ENCODE peak calls at places on chromosomes 4 and X, in seven cellular contexts. One of them, this sample, is unnamed.

GRCh38 chrX:125090046-125090445 is 229.6 kb upstream of the TEX13C start:
- DNase-seq in T-helper 9 cell: no peak
- DNase-seq in iPS DF 6.9: no peak
- DNase-seq in aorta: no peak
- DNase-seq in iris pigment epithelial cell: peak; percentile 0
- DNase-seq in transverse colon: no peak
- DNase-seq in endothelial cell: no peak
- DNase-seq in this sample: no peak

GRCh38 chr4:184383497-184384055 is 90.8 kb downstream of the IRF2 start:
- DNase-seq in T-helper 9 cell: no peak
- DNase-seq in iPS DF 6.9: no peak
- DNase-seq in aorta: no peak
- DNase-seq in iris pigment epithelial cell: peak; percentile 96
- DNase-seq in transverse colon: peak; percentile 32
- DNase-seq in endothelial cell: no peak
- DNase-seq in this sample: peak; percentile 45

GRCh38 chrX:111387470-111387869 is 24.5 kb downstream of the DCX start:
- DNase-seq in T-helper 9 cell: no peak
- DNase-seq in iPS DF 6.9: no peak
- DNase-seq in aorta: no peak
- DNase-seq in iris pigment epithelial cell: no peak
- DNase-seq in transverse colon: no peak
- DNase-seq in endothelial cell: no peak
- DNase-seq in this sample: no peak

GRCh38 chr4:10144971-10145370 is 28.4 kb upstream of the WDR1 start:
- DNase-seq in T-helper 9 cell: no peak
- DNase-seq in iPS DF 6.9: no peak
- DNase-seq in aorta: no peak
- DNase-seq in iris pigment epithelial cell: no peak
- DNase-seq in transverse colon: no peak
- DNase-seq in endothelial cell: no peak
- DNase-seq in this sample: no peak

GRCh38 chrX:129726307-129727111 is 12.3 kb upstream of the XPNPEP2 start:
- DNase-seq in T-helper 9 cell: peak; percentile 6
- DNase-seq in iPS DF 6.9: peak; percentile 48
- DNase-seq in aorta: peak; percentile 86
- DNase-seq in iris pigment epithelial cell: peak; percentile 57
- DNase-seq in transverse colon: peak; percentile 62
- DNase-seq in endothelial cell: peak; percentile 69
- DNase-seq in this sample: peak; percentile 65

GRCh38 chr4:23920716-23921446 is 31.0 kb upstream of the PPARGC1A start:
- DNase-seq in T-helper 9 cell: no peak
- DNase-seq in iPS DF 6.9: no peak
- DNase-seq in aorta: no peak
- DNase-seq in iris pigment epithelial cell: no peak
- DNase-seq in transverse colon: no peak
- DNase-seq in endothelial cell: no peak
- DNase-seq in this sample: no peak

GRCh38 chrX:40483502-40483901 is 97.3 kb upstream of the ATP6AP2 start:
- DNase-seq in T-helper 9 cell: no peak
- DNase-seq in iPS DF 6.9: no peak
- DNase-seq in aorta: no peak
- DNase-seq in iris pigment epithelial cell: no peak
- DNase-seq in transverse colon: no peak
- DNase-seq in endothelial cell: no peak
- DNase-seq in this sample: no peak

GRCh38 chr4:144584428-144584827 is 61.5 kb upstream of the HHIP start:
- DNase-seq in T-helper 9 cell: no peak
- DNase-seq in iPS DF 6.9: no peak
- DNase-seq in aorta: no peak
- DNase-seq in iris pigment epithelial cell: no peak
- DNase-seq in transverse colon: no peak
- DNase-seq in endothelial cell: no peak
- DNase-seq in this sample: no peak

This sample was measured in stomach.